ENCODE peak calls at places on chromosomes 16 and 17, in six cellular contexts. B is HEK293T, K is A549, Y is IMR-90, S is K562, E is HepG2. G is an unnamed sample.

GRCh38 chr17:60102632-60103047 is 23.9 kb upstream of the HEATR6 start:
- DNase-seq in B (no peak), K (peak; percentile 41), Y (peak; percentile 79), S (no peak), E (no peak), G (no peak)

GRCh38 chr16:69662901-69663300 is 63.5 kb downstream of the NQO1 start:
- DNase-seq in B (no peak), K (no peak), Y (no peak), S (no peak), E (no peak), G (no peak)

GRCh38 chr16:47063011-47063724 is 80.6 kb downstream of the NETO2 start:
- DNase-seq in B (no peak), K (no peak), Y (no peak), S (no peak), E (no peak), G (no peak)

GRCh38 chr17:76753061-76753961 is 15.4 kb downstream of the MFSD11 start:
- DNase-seq in B (no peak), K (no peak), Y (no peak), S (no peak), E (no peak), G (no peak)

GRCh38 chr17:37608369-37609169 is 649 bp downstream of the SYNRG start:
- DNase-seq in B (peak; percentile 23), K (peak; percentile 61), Y (peak; percentile 48), S (peak; percentile 57), E (peak; percentile 39), G (no peak)

GRCh38 chr16:2019500-2019899 is at the start of gene NPW:
- DNase-seq in B (no peak), K (no peak), Y (no peak), S (peak; percentile 41), E (no peak), G (no peak)

GRCh38 chr17:348692-349425 is 3.7 kb downstream of the RPH3AL start:
- DNase-seq in B (no peak), K (peak; percentile 78), Y (no peak), S (no peak), E (peak; percentile 81), G (no peak)

GRCh38 chr16:27453476-27453825 is 51.5 kb downstream of the IL21R start:
- DNase-seq in B (no peak), K (no peak), Y (no peak), S (no peak), E (no peak), G (no peak)

GRCh38 chr16:75591001-75591852 is 25.0 kb downstream of the GABARAPL2 start:
- DNase-seq in B (peak; percentile 34), K (no peak), Y (peak; percentile 84), S (peak; percentile 57), E (no peak), G (no peak)

GRCh38 chr16:16108759-16109158 is 114.5 kb downstream of the ABCC6 start:
- DNase-seq in B (no peak), K (no peak), Y (no peak), S (no peak), E (no peak), G (no peak)

GRCh38 chr16:87662254-87663204 is 60.2 kb downstream of the JPH3 start:
- DNase-seq in B (no peak), K (no peak), Y (no peak), S (no peak), E (no peak), G (no peak)

GRCh38 chr16:89478576-89479221 is 11.7 kb downstream of the ANKRD11 start:
- DNase-seq in B (no peak), K (no peak), Y (peak; percentile 52), S (no peak), E (peak; percentile 84), G (no peak)

GRCh38 chr17:352421-353212 is at the start of gene RPH3AL:
- DNase-seq in B (no peak), K (peak; percentile 94), Y (no peak), S (no peak), E (peak; percentile 92), G (no peak)

GRCh38 chr17:41505836-41506767 is 690 bp upstream of the KRT13 start:
- DNase-seq in B (no peak), K (no peak), Y (no peak), S (peak; percentile 49), E (no peak), G (no peak)

GRCh38 chr16:26348095-26348494 is 656.3 kb downstream of the HS3ST4 start:
- DNase-seq in B (no peak), K (no peak), Y (no peak), S (no peak), E (no peak), G (no peak)

GRCh38 chr16:31273676-31274075 is 13.9 kb downstream of the ITGAM start:
- DNase-seq in B (no peak), K (no peak), Y (no peak), S (no peak), E (no peak), G (no peak)

GRCh38 chr17:64077409-64077808 is 52.5 kb downstream of the ERN1 start:
- DNase-seq in B (no peak), K (no peak), Y (peak; percentile 41), S (no peak), E (no peak), G (no peak)

GRCh38 chr17:40311575-40311974 is 2.6 kb downstream of the RARA start:
- DNase-seq in B (no peak), K (no peak), Y (no peak), S (no peak), E (no peak), G (no peak)

GRCh38 chr16:19400709-19401108 is 17.0 kb upstream of the TMC5 start:
- DNase-seq in B (peak; percentile 18), K (no peak), Y (no peak), S (no peak), E (no peak), G (no peak)

GRCh38 chr16:84600343-84601229 is 17.3 kb downstream of the COTL1 start:
- DNase-seq in B (no peak), K (no peak), Y (peak; percentile 43), S (peak; percentile 71), E (no peak), G (peak; percentile 91)

GRCh38 chr16:27625050-27625697 is 75.2 kb downstream of the KATNIP start:
- DNase-seq in B (no peak), K (no peak), Y (peak; percentile 26), S (no peak), E (peak; percentile 88), G (no peak)

GRCh38 chr16:4298761-4299522 is 16.9 kb upstream of the GLIS2 start:
- DNase-seq in B (no peak), K (peak; percentile 97), Y (peak; percentile 94), S (peak; percentile 66), E (no peak), G (no peak)

GRCh38 chr16:75044800-75045361 is 46.1 kb downstream of the ZNRF1 start:
- DNase-seq in B (no peak), K (no peak), Y (no peak), S (no peak), E (no peak), G (no peak)

GRCh38 chr16:57020651-57021050 is 31.3 kb downstream of the NLRC5 start:
- DNase-seq in B (no peak), K (no peak), Y (no peak), S (no peak), E (peak; percentile 54), G (no peak)
- TF ChIP-seq BHLHE40 in B (no peak), K (no peak), Y (no peak), S (no peak), E (no peak), G (no peak)

DNA sequence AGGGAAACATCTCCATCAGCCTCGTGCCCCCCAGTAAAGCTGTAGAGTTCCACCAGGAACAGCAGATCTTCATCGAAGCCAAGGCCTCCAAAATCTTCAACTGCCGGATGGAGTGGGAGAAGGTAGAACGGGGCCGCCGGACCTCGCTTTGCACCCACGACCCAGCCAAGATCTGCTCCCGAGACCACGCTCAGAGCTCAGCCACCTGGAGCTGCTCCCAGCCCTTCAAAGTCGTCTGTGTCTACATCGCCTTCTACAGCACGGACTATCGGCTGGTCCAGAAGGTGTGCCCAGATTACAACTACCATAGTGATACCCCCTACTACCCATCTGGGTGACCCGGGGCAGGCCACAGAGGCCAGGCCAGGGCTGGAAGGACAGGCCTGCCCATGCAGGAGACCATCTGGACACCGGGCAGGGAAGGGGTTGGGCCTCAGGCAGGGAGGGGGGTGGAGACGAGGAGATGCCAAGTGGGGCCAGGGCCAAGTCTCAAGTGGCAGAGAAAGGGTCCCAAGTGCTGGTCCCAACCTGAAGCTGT is 3.4 kb downstream of the NXPH3 start:
- DNase-seq in B (no peak), K (no peak), Y (no peak), S (no peak), E (no peak), G (no peak)
- TF ChIP-seq BHLHE40 in B (no peak), K (no peak), Y (no peak), S (no peak), E (no peak), G (no peak)

DNA sequence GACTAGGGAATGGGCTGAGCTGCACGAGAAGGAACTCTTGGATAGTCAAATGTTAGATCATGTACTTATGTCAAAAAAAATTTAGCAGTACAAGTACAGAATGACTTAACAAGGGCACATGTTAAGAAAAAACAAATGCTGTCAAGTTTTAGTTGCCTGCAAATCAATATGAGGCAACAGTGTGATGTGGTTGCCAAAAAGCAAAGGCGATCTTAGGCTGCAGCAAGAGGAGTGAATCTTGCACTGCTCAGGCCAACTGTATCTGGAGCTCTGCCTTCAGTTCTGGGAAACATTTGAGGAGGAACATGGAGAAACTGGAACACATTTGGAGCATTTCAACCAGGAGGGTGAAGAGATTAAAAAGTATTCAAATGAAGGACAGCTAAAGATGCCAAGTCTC is 187.8 kb downstream of the RGS9 start:
- DNase-seq in B (no peak), K (no peak), Y (no peak), S (no peak), E (no peak), G (no peak)
- TF ChIP-seq BHLHE40 in B (no peak), K (no peak), Y (no peak), S (no peak), E (no peak), G (no peak)

GRCh38 chr17:17570207-17570797 is 21.2 kb downstream of the PEMT start:
- DNase-seq in B (peak; percentile 23), K (peak; percentile 80), Y (peak; percentile 13), S (peak; percentile 17), E (peak; percentile 55), G (no peak)
- TF ChIP-seq BHLHE40 in B (no peak), K (no peak), Y (no peak), S (no peak), E (no peak), G (no peak)

GRCh38 chr17:65594585-65594940 is 33.1 kb upstream of the AXIN2 start:
- DNase-seq in B (no peak), K (no peak), Y (peak; percentile 34), S (no peak), E (no peak), G (no peak)
- TF ChIP-seq BHLHE40 in B (no peak), K (no peak), Y (no peak), S (no peak), E (no peak), G (no peak)

DNA sequence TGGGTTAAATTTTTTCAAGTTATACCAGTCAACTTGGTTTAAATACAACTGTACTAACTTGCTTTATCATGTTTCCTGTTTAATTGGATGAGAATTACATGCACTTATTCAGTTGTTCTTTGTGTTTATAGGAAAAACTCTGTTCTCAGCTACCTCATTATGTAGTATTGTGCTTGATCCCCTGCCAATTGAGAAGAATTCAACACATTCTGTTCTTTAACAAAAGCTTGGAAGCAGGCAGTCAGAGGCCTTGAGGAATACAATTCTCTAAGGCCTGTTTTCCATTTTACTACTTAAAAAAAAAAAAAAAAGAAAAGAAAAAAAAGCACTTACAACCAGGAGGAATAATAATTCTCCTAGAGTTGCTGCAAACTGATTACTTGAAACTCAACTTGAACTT is 60.6 kb upstream of the CMIP start:
- DNase-seq in B (no peak), K (no peak), Y (peak; percentile 12), S (no peak), E (no peak), G (no peak)
- TF ChIP-seq BHLHE40 in B (no peak), K (no peak), Y (no peak), S (no peak), E (no peak), G (no peak)